ENCODE peak calls at places on chromosomes 16 and 17, in seven cellular contexts. One of them, this sample, is unnamed.

GRCh38 chr16:8928467-8928957 is 35.2 kb downstream of the USP7 start:
- DNase-seq in posterior cingulate gyrus: no peak
- DNase-seq in uterus: no peak
- DNase-seq in posterior vena cava: no peak
- DNase-seq in stimulated activated CD8-positive, alpha-beta memory T cell treated with anti-CD3 and anti-CD28 coated beads, Interleukin-2, amount 100 ng/mL, for 48 hours: peak; percentile 26
- DNase-seq in PC-3: no peak
- DNase-seq in psoas muscle: no peak
- DNase-seq in this sample: peak; percentile 66

GRCh38 chr17:37648555-37648954 is 5.3 kb upstream of the DDX52 start:
- DNase-seq in posterior vena cava: no peak
- DNase-seq in psoas muscle: no peak
- DNase-seq in uterus: no peak
- DNase-seq in posterior cingulate gyrus: no peak
- DNase-seq in PC-3: peak; percentile 57
- DNase-seq in stimulated activated CD8-positive, alpha-beta memory T cell treated with anti-CD3 and anti-CD28 coated beads, Interleukin-2, amount 100 ng/mL, for 48 hours: no peak
- DNase-seq in this sample: no peak

GRCh38 chr17:62778990-62779681 is 29.0 kb downstream of the MARCHF10 start:
- DNase-seq in stimulated activated CD8-positive, alpha-beta memory T cell treated with anti-CD3 and anti-CD28 coated beads, Interleukin-2, amount 100 ng/mL, for 48 hours: no peak
- DNase-seq in posterior cingulate gyrus: peak; percentile 83
- DNase-seq in psoas muscle: no peak
- DNase-seq in posterior vena cava: no peak
- DNase-seq in uterus: peak; percentile 59
- DNase-seq in PC-3: peak; percentile 98
- DNase-seq in this sample: no peak

GRCh38 chr17:75861927-75862317 is 6.8 kb upstream of the WBP2 start:
- DNase-seq in PC-3: no peak
- DNase-seq in uterus: no peak
- DNase-seq in stimulated activated CD8-positive, alpha-beta memory T cell treated with anti-CD3 and anti-CD28 coated beads, Interleukin-2, amount 100 ng/mL, for 48 hours: no peak
- DNase-seq in posterior cingulate gyrus: no peak
- DNase-seq in psoas muscle: no peak
- DNase-seq in posterior vena cava: no peak
- DNase-seq in this sample: no peak

GRCh38 chr17:75313941-75314550 is 24.8 kb upstream of the SLC25A19 start:
- DNase-seq in PC-3: no peak
- DNase-seq in psoas muscle: peak; percentile 42
- DNase-seq in posterior vena cava: no peak
- DNase-seq in uterus: no peak
- DNase-seq in posterior cingulate gyrus: peak; percentile 85
- DNase-seq in stimulated activated CD8-positive, alpha-beta memory T cell treated with anti-CD3 and anti-CD28 coated beads, Interleukin-2, amount 100 ng/mL, for 48 hours: no peak
- DNase-seq in this sample: no peak

GRCh38 chr17:63699638-63700527 is at the start of gene LIMD2:
- DNase-seq in uterus: peak; percentile 54
- DNase-seq in psoas muscle: peak; percentile 63
- DNase-seq in stimulated activated CD8-positive, alpha-beta memory T cell treated with anti-CD3 and anti-CD28 coated beads, Interleukin-2, amount 100 ng/mL, for 48 hours: peak; percentile 62
- DNase-seq in posterior cingulate gyrus: peak; percentile 88
- DNase-seq in PC-3: peak; percentile 25
- DNase-seq in posterior vena cava: peak; percentile 87
- DNase-seq in this sample: peak; percentile 87

GRCh38 chr16:71479420-71479819 is 9.7 kb downstream of the ZNF19 start:
- DNase-seq in posterior cingulate gyrus: no peak
- DNase-seq in PC-3: peak; percentile 30
- DNase-seq in stimulated activated CD8-positive, alpha-beta memory T cell treated with anti-CD3 and anti-CD28 coated beads, Interleukin-2, amount 100 ng/mL, for 48 hours: no peak
- DNase-seq in psoas muscle: no peak
- DNase-seq in uterus: no peak
- DNase-seq in posterior vena cava: no peak
- DNase-seq in this sample: no peak

GRCh38 chr17:80195671-80196529 is 24.2 kb downstream of the SGSH start:
- DNase-seq in posterior vena cava: no peak
- DNase-seq in PC-3: peak; percentile 52
- DNase-seq in psoas muscle: peak; percentile 39
- DNase-seq in stimulated activated CD8-positive, alpha-beta memory T cell treated with anti-CD3 and anti-CD28 coated beads, Interleukin-2, amount 100 ng/mL, for 48 hours: peak; percentile 25
- DNase-seq in uterus: no peak
- DNase-seq in posterior cingulate gyrus: peak; percentile 79
- DNase-seq in this sample: peak; percentile 56

GRCh38 chr17:78132086-78132676 is 1.6 kb downstream of the TMC8 start:
- DNase-seq in uterus: no peak
- DNase-seq in posterior cingulate gyrus: peak; percentile 81
- DNase-seq in PC-3: peak; percentile 66
- DNase-seq in stimulated activated CD8-positive, alpha-beta memory T cell treated with anti-CD3 and anti-CD28 coated beads, Interleukin-2, amount 100 ng/mL, for 48 hours: peak; percentile 65
- DNase-seq in psoas muscle: no peak
- DNase-seq in posterior vena cava: no peak
- DNase-seq in this sample: peak; percentile 57

GRCh38 chr17:75325827-75326586 is 36.8 kb upstream of the SLC25A19 start:
- DNase-seq in PC-3: no peak
- DNase-seq in uterus: no peak
- DNase-seq in posterior vena cava: peak; percentile 79
- DNase-seq in stimulated activated CD8-positive, alpha-beta memory T cell treated with anti-CD3 and anti-CD28 coated beads, Interleukin-2, amount 100 ng/mL, for 48 hours: no peak
- DNase-seq in psoas muscle: no peak
- DNase-seq in posterior cingulate gyrus: peak; percentile 78
- DNase-seq in this sample: no peak

GRCh38 chr16:26816885-26817571 is 249.7 kb upstream of the C16orf82 start:
- DNase-seq in stimulated activated CD8-positive, alpha-beta memory T cell treated with anti-CD3 and anti-CD28 coated beads, Interleukin-2, amount 100 ng/mL, for 48 hours: no peak
- DNase-seq in posterior cingulate gyrus: no peak
- DNase-seq in psoas muscle: no peak
- DNase-seq in uterus: no peak
- DNase-seq in PC-3: peak; percentile 54
- DNase-seq in posterior vena cava: no peak
- DNase-seq in this sample: no peak

GRCh38 chr16:68379472-68380347 is 68.6 kb downstream of the SMPD3 start:
- DNase-seq in posterior cingulate gyrus: peak; percentile 70
- DNase-seq in stimulated activated CD8-positive, alpha-beta memory T cell treated with anti-CD3 and anti-CD28 coated beads, Interleukin-2, amount 100 ng/mL, for 48 hours: no peak
- DNase-seq in psoas muscle: no peak
- DNase-seq in PC-3: no peak
- DNase-seq in uterus: no peak
- DNase-seq in posterior vena cava: no peak
- DNase-seq in this sample: no peak

GRCh38 chr17:62017912-62018311 is 47.2 kb downstream of the MED13 start:
- DNase-seq in uterus: no peak
- DNase-seq in posterior cingulate gyrus: no peak
- DNase-seq in stimulated activated CD8-positive, alpha-beta memory T cell treated with anti-CD3 and anti-CD28 coated beads, Interleukin-2, amount 100 ng/mL, for 48 hours: no peak
- DNase-seq in psoas muscle: no peak
- DNase-seq in PC-3: peak; percentile 34
- DNase-seq in posterior vena cava: no peak
- DNase-seq in this sample: no peak

GRCh38 chr17:58059141-58059540 is 24.1 kb upstream of the DYNLL2 start:
- DNase-seq in psoas muscle: no peak
- DNase-seq in stimulated activated CD8-positive, alpha-beta memory T cell treated with anti-CD3 and anti-CD28 coated beads, Interleukin-2, amount 100 ng/mL, for 48 hours: no peak
- DNase-seq in PC-3: peak; percentile 28
- DNase-seq in posterior vena cava: no peak
- DNase-seq in posterior cingulate gyrus: no peak
- DNase-seq in uterus: no peak
- DNase-seq in this sample: no peak

GRCh38 chr17:28261219-28261618 is 57.8 kb upstream of the TMEM97 start:
- DNase-seq in posterior vena cava: no peak
- DNase-seq in posterior cingulate gyrus: no peak
- DNase-seq in psoas muscle: no peak
- DNase-seq in stimulated activated CD8-positive, alpha-beta memory T cell treated with anti-CD3 and anti-CD28 coated beads, Interleukin-2, amount 100 ng/mL, for 48 hours: no peak
- DNase-seq in PC-3: no peak
- DNase-seq in uterus: no peak
- DNase-seq in this sample: no peak

GRCh38 chr16:29756654-29757053 is 10.9 kb upstream of the C16orf54 start:
- DNase-seq in posterior vena cava: no peak
- DNase-seq in posterior cingulate gyrus: no peak
- DNase-seq in stimulated activated CD8-positive, alpha-beta memory T cell treated with anti-CD3 and anti-CD28 coated beads, Interleukin-2, amount 100 ng/mL, for 48 hours: no peak
- DNase-seq in uterus: no peak
- DNase-seq in psoas muscle: no peak
- DNase-seq in PC-3: no peak
- DNase-seq in this sample: no peak

GRCh38 chr16:50742521-50743150 is 750 bp downstream of the CYLD start:
- DNase-seq in stimulated activated CD8-positive, alpha-beta memory T cell treated with anti-CD3 and anti-CD28 coated beads, Interleukin-2, amount 100 ng/mL, for 48 hours: peak; percentile 19
- DNase-seq in psoas muscle: peak; percentile 27
- DNase-seq in posterior cingulate gyrus: peak; percentile 85
- DNase-seq in uterus: no peak
- DNase-seq in posterior vena cava: no peak
- DNase-seq in PC-3: peak; percentile 36
- DNase-seq in this sample: no peak

GRCh38 chr17:39671651-39672521 is 3.6 kb downstream of the PNMT start:
- DNase-seq in posterior vena cava: no peak
- DNase-seq in uterus: no peak
- DNase-seq in PC-3: peak; percentile 25
- DNase-seq in posterior cingulate gyrus: peak; percentile 89
- DNase-seq in psoas muscle: no peak
- DNase-seq in stimulated activated CD8-positive, alpha-beta memory T cell treated with anti-CD3 and anti-CD28 coated beads, Interleukin-2, amount 100 ng/mL, for 48 hours: no peak
- DNase-seq in this sample: no peak

GRCh38 chr16:27248036-27248435 is 20.5 kb downstream of the NSMCE1 start:
- DNase-seq in uterus: no peak
- DNase-seq in PC-3: no peak
- DNase-seq in posterior cingulate gyrus: no peak
- DNase-seq in posterior vena cava: no peak
- DNase-seq in psoas muscle: no peak
- DNase-seq in stimulated activated CD8-positive, alpha-beta memory T cell treated with anti-CD3 and anti-CD28 coated beads, Interleukin-2, amount 100 ng/mL, for 48 hours: no peak
- DNase-seq in this sample: no peak

GRCh38 chr16:25051446-25052160 is 36.4 kb upstream of the ARHGAP17 start:
- DNase-seq in uterus: no peak
- DNase-seq in psoas muscle: no peak
- DNase-seq in PC-3: peak; percentile 13
- DNase-seq in stimulated activated CD8-positive, alpha-beta memory T cell treated with anti-CD3 and anti-CD28 coated beads, Interleukin-2, amount 100 ng/mL, for 48 hours: no peak
- DNase-seq in posterior vena cava: no peak
- DNase-seq in posterior cingulate gyrus: no peak
- DNase-seq in this sample: no peak